ENCODE peak calls at places on chromosomes 6 and 20, in seven cellular contexts. S is SK-N-SH, D is HCT116, B is H1, I is HepG2, N is GM12878, M is K562. L is an unnamed sample.

GRCh38 chr6:143745160-143746133 is 67.7 kb downstream of the PHACTR2 start:
- DNase-seq in B (no peak), S (peak), I (peak), N (no peak), M (peak), D (peak), L (no peak)

GRCh38 chr6:33768644-33769120 is 20.2 kb downstream of the LEMD2 start:
- DNase-seq in D (peak), S (peak), M (peak), N (no peak), B (no peak), I (peak), L (peak)

GRCh38 chr20:23047001-23047737 is 2.3 kb downstream of the THBD start:
- DNase-seq in N (no peak), D (no peak), S (no peak), B (no peak), I (no peak), M (no peak), L (no peak)

GRCh38 chr6:111614833-111615582 is 9.3 kb upstream of the TRAF3IP2 start:
- DNase-seq in I (peak), B (no peak), D (no peak), N (no peak), M (peak), S (no peak), L (peak)

GRCh38 chr6:36370638-36371037 is 16.8 kb downstream of the ETV7 start:
- DNase-seq in N (no peak), D (no peak), I (no peak), S (no peak), M (no peak), B (no peak), L (no peak)

GRCh38 chr6:85672050-85672449 is 29.4 kb upstream of the SYNCRIP start:
- DNase-seq in M (peak), I (no peak), S (no peak), N (no peak), B (no peak), D (no peak), L (no peak)

GRCh38 chr6:80234411-80234810 is 127.9 kb downstream of the BCKDHB start:
- DNase-seq in I (no peak), M (no peak), S (no peak), D (no peak), N (no peak), B (no peak), L (no peak)

GRCh38 chr20:42530855-42531674 is 658.6 kb downstream of the PTPRT start:
- DNase-seq in B (peak), D (no peak), S (peak), N (no peak), I (peak), M (peak), L (peak)

GRCh38 chr6:37480951-37481597 is 18.6 kb downstream of the CCDC167 start:
- DNase-seq in D (no peak), N (no peak), B (no peak), S (no peak), M (no peak), I (no peak), L (no peak)

GRCh38 chr6:130138909-130139242 is 83.9 kb downstream of the SAMD3 start:
- DNase-seq in B (no peak), D (no peak), M (no peak), N (no peak), S (no peak), I (no peak), L (no peak)

GRCh38 chr6:23445157-23445710 is 680.8 kb upstream of the NRSN1 start:
- DNase-seq in S (no peak), N (no peak), D (no peak), I (no peak), M (no peak), B (no peak), L (no peak)

GRCh38 chr20:50408526-50409364 is 101.4 kb upstream of the PTPN1 start:
- DNase-seq in S (no peak), M (no peak), B (no peak), N (no peak), D (no peak), I (no peak), L (no peak)

GRCh38 chr20:49325981-49326380 is 48.1 kb upstream of the ZNFX1 start:
- DNase-seq in B (no peak), S (no peak), I (no peak), D (no peak), M (no peak), N (no peak), L (no peak)

DNA sequence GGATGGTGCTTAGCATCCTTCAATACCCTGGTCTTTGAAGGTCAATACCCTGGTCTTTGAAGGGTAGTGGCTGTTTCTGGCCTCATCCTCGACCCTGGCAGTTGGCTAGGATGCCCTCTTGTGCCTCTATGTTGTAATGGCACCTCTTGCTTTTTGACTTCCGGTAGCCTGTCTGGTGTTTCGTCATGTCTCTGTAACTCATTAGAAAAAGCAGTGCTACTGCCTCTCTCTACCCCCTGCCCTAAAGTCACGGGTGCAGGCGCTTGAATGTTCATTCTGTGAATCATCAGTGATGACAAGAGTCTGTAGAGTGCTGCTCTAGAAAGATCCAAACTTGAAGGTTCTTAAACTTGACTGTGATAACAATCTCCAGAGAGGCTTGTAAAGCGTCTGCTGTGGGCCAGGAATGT is 28.3 kb downstream of the RSPO4 start:
- DNase-seq in S (peak), N (peak), M (peak), B (no peak), D (peak), I (peak), L (peak)
- TF ChIP-seq JUND in S (no peak), N (no peak), M (no peak), B (no peak), D (no peak), I (no peak), L (no peak)

DNA sequence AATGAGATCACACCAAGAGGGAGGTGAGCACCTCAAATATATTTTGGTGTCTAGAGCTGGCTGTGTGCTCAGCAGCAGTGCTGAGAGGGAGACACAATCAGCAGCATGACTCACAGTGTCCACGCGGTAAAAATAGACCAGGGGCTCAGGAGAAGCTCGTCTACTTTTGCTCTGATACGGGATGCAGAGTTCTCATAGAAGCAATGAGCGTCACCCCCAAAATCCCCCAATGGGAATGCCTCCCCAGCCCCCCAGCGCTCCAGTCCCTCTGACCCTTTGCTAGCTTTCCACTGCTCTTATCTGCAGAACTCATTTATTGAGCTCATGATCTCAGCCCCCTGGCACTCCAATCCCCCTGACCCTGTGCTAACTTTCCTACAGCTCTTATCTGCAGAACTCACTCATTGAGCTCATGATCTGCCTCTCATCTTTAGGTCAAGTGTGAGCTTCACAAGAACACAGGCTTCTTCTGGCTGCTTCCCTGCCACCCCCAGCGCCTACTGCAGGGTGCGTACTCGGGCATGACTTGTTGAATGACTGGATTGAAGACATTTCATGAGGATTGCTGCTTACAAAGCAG is 34.0 kb downstream of the SYNDIG1 start:
- DNase-seq in D (no peak), B (no peak), M (no peak), I (no peak), N (no peak), S (no peak), L (no peak)
- TF ChIP-seq JUND in D (no peak), B (no peak), M (no peak), I (no peak), N (no peak), S (no peak), L (no peak)

GRCh38 chr6:1761472-1761871 is 151.8 kb downstream of the FOXC1 start:
- DNase-seq in D (no peak), S (no peak), N (no peak), I (peak), B (no peak), M (no peak), L (peak)
- TF ChIP-seq JUND in D (no peak), S (no peak), N (no peak), I (no peak), B (no peak), M (no peak), L (no peak)

DNA sequence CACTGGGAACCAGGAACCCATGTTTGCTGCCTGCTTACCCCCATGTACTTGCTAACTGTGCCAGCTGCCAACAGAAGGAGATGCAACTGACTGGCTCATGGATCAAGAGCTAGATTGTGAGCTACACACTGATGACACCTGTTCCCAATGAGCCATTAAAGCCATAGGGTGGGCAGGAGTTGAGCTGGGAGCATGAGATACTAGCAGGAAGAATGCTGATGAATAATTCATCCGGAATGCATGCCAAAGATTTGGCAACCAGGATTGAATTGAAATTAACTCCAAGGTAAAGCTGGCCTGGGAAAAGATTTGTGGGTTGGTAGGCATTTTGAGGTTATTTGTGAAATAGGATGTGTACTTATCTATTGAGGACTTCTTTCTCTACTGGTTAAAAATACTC is 631.1 kb downstream of the KIF16B start:
- DNase-seq in S (no peak), I (no peak), D (no peak), M (no peak), N (no peak), B (no peak), L (no peak)
- TF ChIP-seq JUND in S (no peak), I (no peak), D (no peak), M (no peak), N (no peak), B (no peak), L (no peak)

DNA sequence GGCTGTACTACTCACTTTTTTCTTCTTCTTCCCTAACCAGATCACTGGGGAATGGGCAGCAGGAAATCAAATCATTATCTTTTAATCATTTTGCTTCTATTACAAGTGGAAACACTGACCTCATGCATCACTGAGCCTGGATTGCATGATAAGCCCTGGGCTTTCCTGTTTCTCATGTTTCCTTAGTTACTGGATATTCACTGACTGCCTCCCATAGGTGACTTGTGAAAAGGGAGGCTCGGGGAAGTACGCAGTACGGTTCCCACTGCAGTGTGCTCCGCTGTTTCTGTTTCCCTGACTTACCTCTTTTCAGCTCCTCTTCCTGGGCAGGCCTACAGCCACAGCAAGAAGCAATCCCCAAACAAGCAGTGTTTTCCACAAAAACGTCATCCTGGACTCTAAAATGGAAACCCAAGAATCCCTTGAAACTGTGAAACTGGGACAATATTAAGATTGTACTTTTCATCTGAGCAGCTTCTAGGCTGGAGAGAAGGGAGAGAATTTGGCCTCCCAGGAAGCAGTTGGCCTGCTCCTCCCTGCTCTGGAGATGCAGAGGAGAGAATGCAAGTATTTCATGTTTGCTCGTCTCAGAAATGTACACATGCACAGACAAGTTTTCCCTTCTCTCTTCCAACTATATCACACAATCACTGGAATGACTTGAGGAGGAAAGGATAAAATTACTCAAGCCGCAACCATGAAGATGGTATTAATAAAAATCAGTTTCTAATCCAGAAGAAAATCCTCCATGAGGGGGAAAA is 13.1 kb downstream of the BTNL2 start:
- DNase-seq in B (no peak), M (no peak), D (no peak), N (no peak), S (no peak), I (no peak), L (no peak)
- TF ChIP-seq JUND in B (no peak), M (peak), D (no peak), N (no peak), S (no peak), I (no peak), L (no peak)

DNA sequence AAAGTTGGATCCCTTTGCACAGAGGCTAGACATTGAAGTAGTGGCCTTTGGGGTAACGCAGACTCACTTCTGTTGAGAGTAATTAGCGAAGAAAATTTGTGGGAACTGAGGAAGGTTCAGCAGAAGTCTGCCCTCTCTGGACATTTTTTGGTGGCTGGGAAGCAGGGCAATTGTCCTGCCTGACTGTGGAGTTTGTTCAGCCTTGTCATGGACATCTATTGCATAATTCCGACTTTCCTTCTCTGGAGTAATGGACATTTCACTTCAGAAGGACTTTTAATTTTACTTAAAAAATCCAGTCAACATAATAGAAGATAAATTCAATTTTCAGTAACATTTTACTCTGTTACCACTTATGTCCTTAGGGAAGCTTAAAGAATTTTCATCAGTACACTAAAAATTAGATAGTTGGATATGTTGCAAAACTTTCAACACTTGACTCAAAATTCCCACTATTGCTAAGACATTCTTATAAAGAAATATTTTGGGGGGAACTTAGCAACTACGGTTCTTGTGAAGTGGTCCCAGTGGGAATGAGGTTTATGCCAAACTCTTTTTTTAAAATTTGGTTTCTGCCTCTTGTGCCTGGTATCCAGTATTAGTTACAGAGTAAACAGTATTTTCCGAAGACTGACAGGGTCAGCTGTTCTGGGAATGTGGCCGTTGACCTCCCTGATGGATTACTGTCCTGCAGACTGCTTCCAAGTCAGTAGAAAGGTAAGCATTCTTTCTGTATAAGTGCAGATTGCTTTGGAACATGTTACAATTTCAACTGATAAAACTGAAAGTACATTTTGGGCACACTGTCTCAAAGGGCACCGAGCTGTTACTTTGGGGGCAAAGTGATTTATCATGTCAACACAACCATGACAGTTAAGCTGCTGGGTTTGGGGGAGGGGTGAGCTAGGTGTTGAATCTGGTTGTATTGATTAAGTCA is 100.6 kb upstream of the MLIP start:
- DNase-seq in M (no peak), B (no peak), I (peak), S (no peak), N (no peak), D (no peak), L (no peak)
- TF ChIP-seq JUND in M (no peak), B (no peak), I (no peak), S (no peak), N (no peak), D (no peak), L (no peak)

DNA sequence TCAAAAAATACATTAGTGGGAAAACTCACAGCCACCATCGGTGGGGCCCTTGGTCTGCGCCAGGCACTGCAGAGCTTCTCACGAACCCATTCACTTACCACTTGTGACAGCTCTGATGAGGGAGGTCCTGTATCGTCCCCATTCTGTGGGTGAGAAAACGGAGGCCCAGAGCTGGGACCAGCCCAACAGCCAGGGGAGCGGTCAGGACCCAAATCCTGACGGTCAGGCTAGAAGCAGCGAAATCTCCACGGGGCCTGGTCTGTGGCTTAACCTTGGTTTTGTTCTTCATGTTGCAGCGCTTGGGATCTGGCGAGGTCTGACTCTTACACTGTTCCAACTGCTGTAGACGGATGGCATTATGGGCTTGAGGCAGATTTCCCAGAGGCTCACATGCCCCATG is 7.7 kb upstream of the VSX1 start:
- DNase-seq in M (no peak), D (no peak), S (no peak), I (no peak), B (no peak), N (no peak), L (no peak)
- TF ChIP-seq JUND in M (no peak), D (no peak), S (no peak), I (no peak), B (no peak), N (no peak), L (no peak)

GRCh38 chr20:25284131-25284601 is 36.3 kb downstream of the PYGB start:
- DNase-seq in N (no peak), M (no peak), B (no peak), S (no peak), I (no peak), D (no peak), L (no peak)
- TF ChIP-seq JUND in N (no peak), M (no peak), B (no peak), S (no peak), I (no peak), D (no peak), L (no peak)

GRCh38 chr6:139019722-139020121 is 8.8 kb upstream of the ABRACL start:
- DNase-seq in D (no peak), N (no peak), S (no peak), M (no peak), B (no peak), I (no peak), L (no peak)
- TF ChIP-seq JUND in D (no peak), N (no peak), S (no peak), M (no peak), B (no peak), I (no peak), L (no peak)